ENCODE peak calls at places on chromosomes 5 and 9, in four cellular contexts. A is HepG2, R is K562, V is H1. U is an unnamed sample.

GRCh38 chr5:126949475-126949874 is 80.9 kb downstream of the MARCHF3 start:
- DNase-seq in A (no peak), R (no peak), V (no peak), U (no peak)

GRCh38 chr5:12615141-12615820 is 711.0 kb upstream of the CTNND2 start:
- DNase-seq in A (no peak), R (peak), V (no peak), U (no peak)

GRCh38 chr5:76450059-76450458 is 47.0 kb downstream of the IQGAP2 start:
- DNase-seq in A (no peak), R (no peak), V (no peak), U (no peak)

GRCh38 chr5:36724429-36725332 is 118.3 kb downstream of the SLC1A3 start:
- DNase-seq in A (no peak), R (peak), V (no peak), U (peak)

GRCh38 chr9:134386951-134387831 is 60.9 kb downstream of the RXRA start:
- DNase-seq in A (no peak), R (no peak), V (no peak), U (no peak)

GRCh38 chr5:126969548-126969947 is 60.8 kb downstream of the MARCHF3 start:
- DNase-seq in A (no peak), R (no peak), V (no peak), U (peak)

GRCh38 chr5:8905021-8905420 is 640.9 kb downstream of the SEMA5A start:
- DNase-seq in A (no peak), R (no peak), V (no peak), U (no peak)

GRCh38 chr5:38783011-38783551 is 62.7 kb upstream of the OSMR start:
- DNase-seq in A (peak), R (no peak), V (no peak), U (no peak)

GRCh38 chr5:16807475-16807874 is 128.6 kb downstream of the MYO10 start:
- DNase-seq in A (no peak), R (no peak), V (no peak), U (no peak)

GRCh38 chr5:67156976-67157583 is 39.5 kb downstream of the CD180 start:
- DNase-seq in A (peak), R (peak), V (no peak), U (no peak)

GRCh38 chr5:56549096-56549886 is 266.1 kb upstream of the MAP3K1 start:
- DNase-seq in A (no peak), R (no peak), V (no peak), U (no peak)

DNA sequence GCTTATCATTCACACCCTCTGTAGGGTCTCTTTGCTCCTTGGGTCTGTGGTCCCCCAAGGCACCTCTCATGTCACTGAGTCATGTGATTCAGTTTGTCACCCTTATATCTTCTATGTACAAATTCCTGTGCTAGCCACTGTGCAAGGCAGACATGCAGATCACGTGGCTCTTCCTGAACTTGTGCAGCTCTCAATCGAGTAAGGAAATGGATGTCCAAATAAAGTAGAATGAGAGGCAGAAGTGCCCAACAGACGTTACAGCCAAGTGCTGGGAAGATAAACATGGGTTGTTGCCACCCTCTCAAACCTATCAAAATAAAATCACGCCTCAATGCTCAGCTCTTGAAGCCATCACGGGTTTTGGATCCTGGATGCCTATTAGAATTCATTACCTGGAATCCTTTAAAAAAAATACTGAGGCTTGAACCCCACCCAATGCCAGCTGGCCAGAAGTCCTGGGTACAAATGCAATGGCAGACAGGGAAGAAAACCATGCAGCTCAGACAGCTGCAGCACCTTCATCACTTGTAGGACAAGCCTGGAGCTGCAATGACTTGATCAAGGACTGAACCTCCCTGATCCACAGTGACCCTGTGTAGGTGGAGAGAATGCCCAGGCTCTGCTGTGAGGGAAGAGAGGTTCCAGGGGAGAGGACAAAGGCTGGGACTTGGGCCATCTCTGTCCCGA is 228.7 kb upstream of the DAP start:
- DNase-seq in A (no peak), R (no peak), V (no peak), U (no peak)
- TF ChIP-seq HDAC6 in A (no peak), R (no peak), V (no peak), U (no peak)

GRCh38 chr9:27112235-27112634 is 3.2 kb downstream of the TEK start:
- DNase-seq in A (no peak), R (no peak), V (no peak), U (no peak)

GRCh38 chr9:27110181-27110580 is 1.2 kb downstream of the TEK start:
- DNase-seq in A (no peak), R (no peak), V (no peak), U (no peak)

GRCh38 chr9:27108981-27109541 is at the start of gene TEK:
- DNase-seq in A (no peak), R (no peak), V (peak), U (no peak)

GRCh38 chr9:27107241-27107640 is 1.8 kb upstream of the TEK start:
- DNase-seq in A (no peak), R (no peak), V (no peak), U (no peak)

GRCh38 chr9:27109621-27110020 is 596 bp downstream of the TEK start:
- DNase-seq in A (no peak), R (no peak), V (no peak), U (no peak)
- TF ChIP-seq HDAC6 in A (no peak), R (no peak), V (no peak), U (no peak)

DNA sequence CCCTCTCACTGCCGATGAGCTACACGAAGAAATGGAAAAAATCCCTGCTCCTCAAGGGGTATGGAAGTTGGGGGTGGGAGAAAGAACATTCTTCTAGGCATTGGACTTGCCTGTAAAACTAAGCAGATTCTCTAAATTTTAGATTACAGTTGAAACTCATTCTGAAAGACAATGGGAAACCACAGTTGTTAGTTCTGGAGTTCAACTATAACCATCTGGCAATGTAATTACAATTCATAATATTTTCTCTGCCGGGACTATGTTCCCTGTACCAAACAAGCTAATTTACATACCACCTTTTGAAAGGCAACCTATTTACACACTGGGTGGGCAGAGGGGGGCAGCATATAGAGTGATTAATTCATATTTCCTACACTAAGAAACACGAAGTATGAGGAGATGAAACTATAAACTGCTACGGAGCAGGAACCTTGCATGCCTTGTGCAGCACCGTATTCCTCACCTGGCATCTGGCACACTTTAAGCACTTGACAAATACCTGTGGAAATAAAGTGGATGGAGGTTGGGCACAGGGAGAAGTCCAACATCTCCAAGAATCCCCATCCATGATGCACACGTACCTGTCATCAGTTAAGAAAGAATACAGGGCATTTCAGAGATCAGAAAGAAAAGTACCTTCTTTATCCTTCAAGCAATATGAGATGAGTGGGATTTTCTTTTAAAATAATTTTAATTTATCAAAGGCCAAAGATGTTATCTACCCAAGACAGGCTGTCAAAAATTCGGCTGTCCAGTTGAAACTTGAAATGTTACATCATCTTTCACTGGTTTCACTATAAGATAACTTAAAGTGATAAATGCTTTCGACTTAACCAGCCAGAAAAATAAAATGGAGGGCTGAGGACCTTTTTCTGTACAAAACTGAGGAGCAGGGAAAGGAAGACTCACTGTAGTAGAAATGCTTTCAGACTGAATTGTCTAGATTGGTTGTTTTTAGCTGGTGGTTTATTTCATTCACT is 54.2 kb downstream of the SSBP2 start:
- DNase-seq in A (no peak), R (no peak), V (no peak), U (no peak)
- TF ChIP-seq HDAC6 in A (no peak), R (no peak), V (no peak), U (no peak)

GRCh38 chr5:171957591-171958251 is 48.7 kb downstream of the FBXW11 start:
- DNase-seq in A (peak), R (no peak), V (no peak), U (peak)

GRCh38 chr5:171965740-171966139 is 40.7 kb downstream of the FBXW11 start:
- DNase-seq in A (no peak), R (no peak), V (no peak), U (no peak)

GRCh38 chr5:171963416-171963815 is 43.0 kb downstream of the FBXW11 start:
- DNase-seq in A (no peak), R (no peak), V (no peak), U (no peak)

GRCh38 chr5:171956870-171957501 is 49.5 kb downstream of the FBXW11 start:
- DNase-seq in A (no peak), R (no peak), V (no peak), U (no peak)

DNA sequence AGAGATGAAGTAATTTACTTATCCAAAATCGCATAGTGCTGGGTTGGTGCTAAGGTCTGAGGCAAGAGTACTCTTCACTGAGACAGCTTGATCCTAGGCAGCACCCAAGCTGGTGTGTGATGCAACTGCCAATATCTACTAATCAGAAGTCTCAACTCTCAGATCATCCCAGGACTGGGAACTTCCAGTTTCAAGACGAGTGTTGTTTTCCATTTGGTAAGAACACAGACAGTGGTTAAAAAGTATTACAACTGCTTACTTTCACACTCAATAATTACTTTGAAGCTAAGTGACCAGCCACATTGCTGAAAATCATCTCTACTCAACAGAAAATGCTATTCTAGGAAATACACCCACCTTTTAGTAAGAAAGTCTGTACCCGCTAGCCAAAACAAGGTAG is 45.3 kb downstream of the FBXW11 start:
- DNase-seq in A (no peak), R (no peak), V (no peak), U (peak)
- TF ChIP-seq HDAC6 in A (no peak), R (no peak), V (no peak), U (no peak)

DNA sequence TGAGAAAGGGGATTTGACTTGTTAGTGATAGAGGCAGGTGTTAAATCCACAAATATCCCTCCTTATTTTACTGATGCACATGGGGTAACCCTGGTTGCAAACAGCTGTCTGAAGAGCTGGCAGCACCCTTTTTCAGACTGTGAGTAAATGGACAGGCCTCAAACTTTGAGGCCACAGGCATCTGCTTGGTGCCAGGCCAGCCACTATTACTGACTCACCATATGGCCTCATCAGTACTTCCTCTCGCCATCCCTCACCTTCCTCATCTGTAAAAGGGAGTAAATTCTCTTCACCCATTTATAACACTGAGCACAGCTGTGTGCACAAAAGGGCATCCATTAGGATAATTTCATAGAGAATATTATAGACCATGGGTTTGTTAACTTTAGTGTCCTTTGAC is 11.9 kb upstream of the TNIP1 start:
- DNase-seq in A (no peak), R (no peak), V (no peak), U (no peak)
- TF ChIP-seq HDAC6 in A (no peak), R (no peak), V (no peak), U (no peak)

GRCh38 chr9:16387382-16387781 is 483.1 kb downstream of the BNC2 start:
- DNase-seq in A (no peak), R (no peak), V (no peak), U (no peak)

GRCh38 chr9:16385590-16386578 is 484.6 kb downstream of the BNC2 start:
- DNase-seq in A (no peak), R (no peak), V (no peak), U (no peak)

GRCh38 chr9:16386579-16387077 is 483.8 kb downstream of the BNC2 start:
- DNase-seq in A (no peak), R (no peak), V (no peak), U (no peak)

DNA sequence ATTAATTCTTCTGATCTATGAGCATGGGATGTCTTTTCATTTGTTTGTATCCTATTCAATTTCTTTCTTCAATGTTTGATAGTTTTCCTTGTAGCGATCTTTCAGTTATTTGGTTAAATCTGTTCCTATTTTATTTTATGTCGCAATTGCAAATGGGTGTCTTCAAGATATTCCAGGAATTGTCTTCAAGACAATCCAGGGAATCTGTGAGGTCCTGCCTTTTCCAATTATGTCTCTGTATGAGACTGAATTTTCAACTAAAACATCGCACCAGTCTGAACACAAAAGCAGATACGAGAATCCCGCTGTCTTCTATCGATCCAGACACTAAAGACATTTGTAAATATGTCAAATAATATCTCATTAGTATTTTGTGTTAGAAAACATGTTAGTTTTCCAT is 485.5 kb downstream of the BNC2 start:
- DNase-seq in A (no peak), R (no peak), V (no peak), U (no peak)
- TF ChIP-seq HDAC6 in A (no peak), R (no peak), V (no peak), U (no peak)

U was measured in GM12878.